ENCODE peak calls at places on chromosomes 2 and 18, in nine cellular contexts. S is epithelial cell of proximal tubule, E is nephron progenitor cell, H is stomach, A is astrocyte of the spinal cord, Z is upper lobe of left lung, Q is tibial artery, C is fibroblast of the aortic adventitia, D is left ventricle myocardium inferior. O is an unnamed sample.

GRCh38 chr2:185978634-185979405 is 240.2 kb downstream of the FSIP2 start:
- DNase-seq in E (no peak), Z (no peak), C (peak), Q (no peak), A (peak), D (no peak), S (no peak), H (no peak), O (no peak)

GRCh38 chr2:10897956-10898355 is 13.8 kb upstream of the KCNF1 start:
- DNase-seq in E (no peak), C (no peak), S (no peak), A (peak), D (no peak), Z (no peak), H (no peak), Q (no peak), O (no peak)

GRCh38 chr2:78568921-78569320 is 456.6 kb upstream of the REG3G start:
- DNase-seq in Q (no peak), S (no peak), E (no peak), D (no peak), A (no peak), H (no peak), Z (no peak), C (no peak), O (no peak)

GRCh38 chr2:71672011-71672639 is 218.8 kb downstream of the DYSF start:
- DNase-seq in E (peak), A (no peak), C (no peak), D (no peak), S (no peak), Z (peak), H (no peak), Q (no peak), O (no peak)

GRCh38 chr18:41767960-41768359 is 187.1 kb upstream of the PIK3C3 start:
- DNase-seq in H (no peak), S (peak), C (peak), A (peak), Q (no peak), Z (no peak), E (no peak), D (no peak), O (no peak)

GRCh38 chr18:49849331-49850217 is 36.2 kb upstream of the ACAA2 start:
- DNase-seq in Z (peak), Q (no peak), E (peak), A (peak), D (peak), S (peak), C (peak), H (peak), O (no peak)

GRCh38 chr2:88671786-88672427 is 19.6 kb upstream of the RPIA start:
- DNase-seq in S (no peak), H (no peak), E (peak), C (peak), Q (no peak), D (no peak), Z (no peak), A (peak), O (no peak)

GRCh38 chr2:71787476-71788185 is 334.3 kb downstream of the DYSF start:
- DNase-seq in S (no peak), Q (no peak), C (no peak), D (no peak), Z (no peak), H (no peak), A (no peak), E (no peak), O (no peak)

GRCh38 chr2:14072338-14072737 is 560.2 kb upstream of the LRATD1 start:
- DNase-seq in D (no peak), S (no peak), E (no peak), C (no peak), Z (no peak), A (peak), Q (no peak), H (no peak), O (no peak)

GRCh38 chr18:808086-808485 is 4.0 kb downstream of the YES1 start:
- DNase-seq in D (no peak), S (no peak), Q (no peak), H (no peak), C (peak), A (peak), E (no peak), Z (no peak), O (no peak)

GRCh38 chr2:239664216-239664785 is 263.5 kb upstream of the HDAC4 start:
- DNase-seq in S (no peak), Q (no peak), Z (no peak), C (no peak), E (no peak), D (no peak), A (no peak), H (no peak), O (no peak)

GRCh38 chr2:149606251-149606811 is 18.8 kb upstream of the MMADHC start:
- DNase-seq in H (no peak), A (no peak), S (no peak), C (no peak), Q (no peak), Z (no peak), E (no peak), D (no peak), O (no peak)

GRCh38 chr2:119768731-119769130 is 9.0 kb downstream of the PTPN4 start:
- DNase-seq in A (no peak), E (no peak), D (no peak), Z (no peak), Q (no peak), H (no peak), C (no peak), S (no peak), O (no peak)

GRCh38 chr18:22324191-22325131 is 93.3 kb downstream of the CTAGE1 start:
- DNase-seq in A (peak), Z (peak), H (peak), E (peak), D (peak), C (peak), S (no peak), Q (peak), O (no peak)

GRCh38 chr2:25335204-25335603 is 6.5 kb downstream of the DNMT3A start:
- DNase-seq in D (no peak), H (no peak), Q (no peak), A (no peak), Z (no peak), E (no peak), C (no peak), S (no peak), O (no peak)

GRCh38 chr2:165070089-165070488 is 114.8 kb upstream of the SLC38A11 start:
- DNase-seq in Q (no peak), C (no peak), Z (no peak), E (no peak), A (no peak), S (no peak), D (no peak), H (no peak), O (no peak)

GRCh38 chr2:212177724-212178123 is 360.9 kb downstream of the ERBB4 start:
- DNase-seq in H (no peak), S (no peak), Z (no peak), A (no peak), Q (no peak), C (no peak), D (no peak), E (no peak), O (no peak)

GRCh38 chr2:136424112-136424511 is 306.2 kb upstream of the CXCR4 start:
- DNase-seq in C (no peak), A (no peak), H (no peak), D (no peak), E (no peak), Q (no peak), S (no peak), Z (no peak), O (no peak)

GRCh38 chr2:26541401-26542193 is 63.7 kb upstream of the OTOF start:
- DNase-seq in C (no peak), D (no peak), S (no peak), H (no peak), A (no peak), Q (no peak), Z (no peak), E (no peak), O (no peak)

GRCh38 chr2:162661618-162662017 is 176.9 kb downstream of the KCNH7 start:
- DNase-seq in Z (no peak), S (no peak), D (no peak), C (no peak), Q (no peak), A (no peak), H (no peak), E (no peak), O (no peak)

GRCh38 chr2:70357076-70358071 is 55.5 kb upstream of the FAM136A start:
- DNase-seq in Z (no peak), Q (no peak), S (no peak), D (no peak), H (no peak), E (no peak), A (no peak), C (peak), O (no peak)

GRCh38 chr2:208042041-208042440 is 16.7 kb upstream of the PLEKHM3 start:
- DNase-seq in Z (no peak), Q (no peak), S (no peak), H (no peak), A (peak), D (no peak), E (no peak), C (peak), O (no peak)

GRCh38 chr2:95052804-95053535 is 27.5 kb downstream of the MAL start:
- DNase-seq in E (no peak), D (no peak), H (no peak), S (no peak), Z (no peak), C (no peak), A (no peak), Q (no peak), O (no peak)

GRCh38 chr2:47309472-47309951 is 93.4 kb upstream of the MSH2 start:
- DNase-seq in A (no peak), Z (no peak), C (no peak), E (no peak), S (no peak), D (no peak), Q (no peak), H (no peak), O (no peak)

GRCh38 chr2:240362216-240362755 is 73.2 kb upstream of the GPC1 start:
- DNase-seq in Z (no peak), Q (no peak), H (no peak), E (no peak), A (no peak), D (no peak), S (no peak), C (no peak), O (no peak)

GRCh38 chr2:40260437-40260836 is 191.5 kb downstream of the SLC8A1 start:
- DNase-seq in A (no peak), Z (no peak), E (no peak), Q (no peak), H (no peak), C (no peak), D (no peak), S (no peak), O (no peak)

GRCh38 chr2:88751770-88752169 is 60.3 kb downstream of the RPIA start:
- DNase-seq in H (no peak), Z (no peak), Q (no peak), C (no peak), S (no peak), A (no peak), E (no peak), D (no peak), O (no peak)

GRCh38 chr2:62736899-62737559 is 31.5 kb downstream of the EHBP1 start:
- DNase-seq in C (no peak), A (no peak), H (no peak), Z (no peak), E (no peak), S (peak), D (no peak), Q (no peak), O (no peak)

GRCh38 chr18:62898359-62898758 is 183.0 kb downstream of the PHLPP1 start:
- DNase-seq in A (no peak), S (no peak), Q (no peak), E (no peak), Z (no peak), H (no peak), C (no peak), D (no peak), O (no peak)

GRCh38 chr2:166293984-166294383 is 81.8 kb downstream of the SCN9A start:
- DNase-seq in S (no peak), C (no peak), A (peak), Q (no peak), E (no peak), Z (no peak), H (no peak), D (no peak), O (no peak)

GRCh38 chr2:66430906-66431619 is 3.9 kb upstream of the MEIS1 start:
- DNase-seq in D (no peak), A (no peak), H (no peak), S (no peak), E (no peak), Z (no peak), Q (no peak), C (no peak), O (no peak)

GRCh38 chr18:26438980-26439379 is 109.4 kb downstream of the KCTD1 start:
- DNase-seq in A (no peak), H (no peak), D (no peak), Q (no peak), Z (no peak), S (no peak), E (no peak), C (no peak), O (no peak)

GRCh38 chr2:67083978-67084377 is 313.2 kb upstream of the ETAA1 start:
- DNase-seq in Q (no peak), D (no peak), E (no peak), S (no peak), Z (no peak), C (peak), A (no peak), H (no peak), O (no peak)

GRCh38 chr2:180520206-180520605 is 460.2 kb upstream of the UBE2E3 start:
- DNase-seq in Q (no peak), S (no peak), Z (no peak), A (peak), H (no peak), C (peak), E (no peak), D (no peak), O (no peak)
- TF ChIP-seq CTCF in Q (no peak), S (peak), Z (no peak), A (no peak), H (no peak), C (peak), E (no peak), D (no peak), O (no peak)

GRCh38 chr2:7111626-7112025 is 194.4 kb downstream of the RNF144A start:
- DNase-seq in D (no peak), Q (no peak), H (no peak), E (no peak), C (no peak), A (no peak), Z (no peak), S (no peak), O (no peak)
- TF ChIP-seq CTCF in D (peak), Q (peak), H (no peak), E (no peak), C (no peak), A (peak), Z (no peak), S (peak), O (no peak)

GRCh38 chr18:7789853-7790552 is 222.9 kb downstream of the PTPRM start:
- DNase-seq in E (peak), Z (peak), S (peak), A (peak), C (peak), D (no peak), H (peak), Q (no peak), O (no peak)
- TF ChIP-seq CTCF in E (peak), Z (peak), S (peak), A (peak), C (peak), D (peak), H (peak), Q (peak), O (no peak)

DNA sequence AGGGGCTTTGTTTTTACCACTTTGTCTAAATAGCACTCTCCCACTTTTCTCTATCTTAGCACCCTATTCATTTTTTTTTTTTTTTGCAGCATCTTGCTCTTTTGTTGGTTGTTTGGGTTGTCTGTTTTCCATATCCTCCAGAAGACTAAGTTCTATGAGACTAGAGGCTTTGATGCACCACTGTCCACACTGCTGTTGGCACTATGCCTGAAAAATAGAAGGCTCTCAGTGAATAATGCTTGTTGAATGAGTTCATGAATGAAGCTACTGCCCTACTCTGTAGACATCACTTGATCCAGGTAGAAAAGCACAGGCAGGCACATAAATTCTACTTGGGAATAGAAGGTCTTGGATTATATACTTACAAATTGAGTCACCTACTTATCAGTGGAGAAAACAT is 7.3 kb downstream of the IL1A start:
- DNase-seq in S (no peak), Z (no peak), A (no peak), Q (no peak), D (no peak), C (no peak), E (no peak), H (no peak), O (no peak)
- TF ChIP-seq CTCF in S (no peak), Z (no peak), A (no peak), Q (no peak), D (no peak), C (no peak), E (no peak), H (no peak), O (no peak)

O was measured in activated B cell treated with CpG ODN at 0.5 μM for 24 hours.